ENCODE peak calls at places on chromosomes 6 and 20, in four cellular contexts. G, P, D and Z are unnamed samples.

GRCh38 chr6:145547596-145548325 is 187.6 kb downstream of the EPM2A start:
- DNase-seq in P (no peak), D (no peak), G (no peak), Z (no peak)

GRCh38 chr6:80605165-80605989 is 498.9 kb downstream of the BCKDHB start:
- DNase-seq in D (no peak), G (peak; percentile 8), P (no peak), Z (no peak)

GRCh38 chr6:134169881-134170486 is 117.6 kb upstream of the SLC2A12 start:
- DNase-seq in D (peak; percentile 53), P (no peak), G (no peak), Z (no peak)

GRCh38 chr6:3510617-3511016 is 53.8 kb upstream of the SLC22A23 start:
- DNase-seq in D (no peak), G (no peak), P (no peak), Z (no peak)

GRCh38 chr20:62861732-62862336 is at the start of gene TCFL5:
- DNase-seq in P (peak; percentile 84), D (peak; percentile 95), G (peak; percentile 95), Z (peak; percentile 97)

GRCh38 chr20:49846206-49846807 is 33.7 kb downstream of the SLC9A8 start:
- DNase-seq in D (no peak), G (peak; percentile 53), P (peak; percentile 32), Z (no peak)

GRCh38 chr6:139473239-139473701 is 98.8 kb upstream of the CITED2 start:
- DNase-seq in G (no peak), P (no peak), D (no peak), Z (no peak)

GRCh38 chr20:59988141-59988540 is 29.9 kb downstream of the CDH26 start:
- DNase-seq in G (no peak), D (no peak), P (no peak), Z (no peak)

GRCh38 chr20:10984294-10984693 is 310.5 kb upstream of the JAG1 start:
- DNase-seq in D (no peak), G (no peak), P (no peak), Z (no peak)

GRCh38 chr6:140897349-140897748 is 1235.4 kb upstream of the GJE1 start:
- DNase-seq in D (no peak), G (no peak), P (no peak), Z (no peak)

GRCh38 chr6:123329337-123329736 is 307.4 kb downstream of the TRDN start:
- DNase-seq in G (no peak), D (no peak), P (no peak), Z (no peak)